ENCODE peak calls at places on chromosome 12, in four cellular contexts. N is NCI-H1694 treated with DMSO at 0.1 percent for 48 hours, P is thoracic aorta, U is HT1080. K is an unnamed sample.

GRCh38 chr12:93497456-93497855 is 30.1 kb downstream of the MRPL42 start:
- DNase-seq in P (no peak), U (peak), N (no peak), K (peak)

GRCh38 chr12:113161415-113162016 is 12.0 kb downstream of the CFAP73 start:
- DNase-seq in P (no peak), N (peak), U (peak), K (no peak)

GRCh38 chr12:74915718-74916117 is 293.9 kb downstream of the KCNC2 start:
- DNase-seq in N (no peak), P (no peak), U (no peak), K (no peak)

GRCh38 chr12:92558806-92559205 is 144.0 kb upstream of the PLEKHG7 start:
- DNase-seq in N (no peak), P (no peak), U (peak), K (peak)

GRCh38 chr12:53695148-53696138 is 19.6 kb upstream of the ATP5MC2 start:
- DNase-seq in U (peak), P (no peak), N (no peak), K (no peak)

GRCh38 chr12:11746024-11746771 is 96.7 kb downstream of the ETV6 start:
- DNase-seq in U (peak), N (no peak), P (no peak), K (no peak)

GRCh38 chr12:6830286-6830892 is 2.2 kb downstream of the P3H3 start:
- DNase-seq in N (no peak), P (no peak), U (no peak), K (no peak)

GRCh38 chr12:63151898-63152700 is 1.1 kb upstream of the AVPR1A start:
- DNase-seq in U (peak), N (peak), P (no peak), K (peak)

GRCh38 chr12:66279127-66279712 is 23.1 kb upstream of the HELB start:
- DNase-seq in U (peak), P (no peak), N (no peak), K (no peak)

GRCh38 chr12:114920828-114921579 is 237.0 kb upstream of the TBX3 start:
- DNase-seq in P (no peak), U (peak), N (no peak), K (no peak)

GRCh38 chr12:121647-122046 is 55.1 kb downstream of the IQSEC3 start:
- DNase-seq in U (no peak), N (no peak), P (no peak), K (no peak)

GRCh38 chr12:25500651-25501050 is 52.4 kb downstream of the LMNTD1 start:
- DNase-seq in N (no peak), P (no peak), U (no peak), K (no peak)

GRCh38 chr12:124952801-124953200 is 36.1 kb downstream of the DHX37 start:
- DNase-seq in P (no peak), N (no peak), U (no peak), K (no peak)

GRCh38 chr12:57452937-57453509 is 2.1 kb upstream of the INHBE start:
- DNase-seq in P (no peak), N (no peak), U (peak), K (peak)

GRCh38 chr12:68428724-68429580 is 96.8 kb upstream of the MDM1 start:
- DNase-seq in P (no peak), N (no peak), U (no peak), K (no peak)

GRCh38 chr12:19421503-19422282 is 17.6 kb upstream of the AEBP2 start:
- DNase-seq in N (no peak), U (no peak), P (no peak), K (no peak)

GRCh38 chr12:99271071-99271470 is 376.5 kb upstream of the GARIN6 start:
- DNase-seq in N (no peak), U (peak), P (no peak), K (peak)

GRCh38 chr12:54383041-54383609 is 1.4 kb downstream of the ZNF385A start:
- DNase-seq in U (peak), N (no peak), P (no peak), K (peak)

GRCh38 chr12:14157129-14157747 is 175.8 kb upstream of the GRIN2B start:
- DNase-seq in N (no peak), P (no peak), U (no peak), K (no peak)

GRCh38 chr12:23949212-23950010 is at the start of gene SOX5:
- DNase-seq in U (peak), N (peak), P (no peak), K (no peak)

GRCh38 chr12:127893875-127894635 is 372.9 kb upstream of the TMEM132C start:
- DNase-seq in P (no peak), U (peak), N (no peak), K (peak)

GRCh38 chr12:108204117-108204516 is 75.0 kb downstream of the WSCD2 start:
- DNase-seq in P (no peak), U (no peak), N (no peak), K (no peak)